ENCODE peak calls at places on chromosomes 7 and 10, in seven cellular contexts. H is neural crest cell; P is activated CD8-positive, alpha-beta memory T cell treated with anti-CD3 and anti-CD28 coated beads for 24 hours; Y is AG09309; T is HTR-8/SVneo; O is stimulated activated CD4-positive, alpha-beta T cell treated with anti-CD3 and anti-CD28 coated beads, Interleukin-4, amount 100 ng/mL, for 1 hour; D is amniotic stem cell. X is an unnamed sample.

GRCh38 chr7:29764227-29764626 is 42.1 kb upstream of the WIPF3 start:
- DNase-seq in H (no peak), P (no peak), Y (no peak), T (no peak), O (no peak), D (no peak), X (no peak)

GRCh38 chr7:101235050-101235449 is 2.6 kb downstream of the CLDN15 start:
- DNase-seq in H (no peak), P (no peak), Y (no peak), T (no peak), O (no peak), D (no peak), X (no peak)

GRCh38 chr7:87456247-87456646 is 19.2 kb downstream of the ABCB4 start:
- DNase-seq in H (no peak), P (no peak), Y (no peak), T (no peak), O (no peak), D (no peak), X (no peak)

GRCh38 chr10:29610876-29611647 is 23.7 kb downstream of the SVIL start:
- DNase-seq in H (no peak), P (no peak), Y (no peak), T (no peak), O (no peak), D (no peak), X (no peak)

GRCh38 chr7:84701524-84702306 is 485.1 kb downstream of the SEMA3D start:
- DNase-seq in H (no peak), P (no peak), Y (peak), T (peak), O (no peak), D (peak), X (peak)

GRCh38 chr10:120824864-120825263 is 26.3 kb upstream of the WDR11 start:
- DNase-seq in H (peak), P (no peak), Y (no peak), T (no peak), O (no peak), D (no peak), X (peak)

GRCh38 chr10:17650416-17650815 is 6.5 kb downstream of the STAM start:
- DNase-seq in H (no peak), P (no peak), Y (no peak), T (no peak), O (no peak), D (no peak), X (no peak)

GRCh38 chr10:21379143-21379542 is 146.3 kb downstream of the SKIDA1 start:
- DNase-seq in H (no peak), P (no peak), Y (no peak), T (no peak), O (no peak), D (no peak), X (no peak)

GRCh38 chr7:127789031-127789430 is 137.0 kb downstream of the SND1 start:
- DNase-seq in H (no peak), P (no peak), Y (no peak), T (no peak), O (no peak), D (no peak), X (no peak)

GRCh38 chr10:112802411-112803060 is 147.5 kb upstream of the TCF7L2 start:
- DNase-seq in H (no peak), P (no peak), Y (no peak), T (no peak), O (no peak), D (no peak), X (no peak)

GRCh38 chr10:109996766-109997171 is 11.0 kb upstream of the ADD3 start:
- DNase-seq in H (no peak), P (no peak), Y (no peak), T (no peak), O (no peak), D (no peak), X (no peak)

GRCh38 chr10:131832056-131832685 is 68.6 kb upstream of the PPP2R2D start:
- DNase-seq in H (no peak), P (no peak), Y (no peak), T (no peak), O (no peak), D (no peak), X (no peak)

GRCh38 chr10:117549100-117549499 is 6.6 kb downstream of the EMX2 start:
- DNase-seq in H (no peak), P (no peak), Y (no peak), T (no peak), O (no peak), D (no peak), X (no peak)

GRCh38 chr7:47361746-47362215 is 220.1 kb downstream of the TNS3 start:
- DNase-seq in H (no peak), P (peak), Y (peak), T (peak), O (no peak), D (peak), X (peak)

X was measured in HFF-Myc.